ENCODE peak calls at places on chromosome 11, in eight cellular contexts. One of them, this sample, is unnamed.

GRCh38 chr11:122150484-122151124 is 34.6 kb upstream of the BLID start:
- DNase-seq in GM12864: no peak
- DNase-seq in prostate gland: no peak
- DNase-seq in endothelial cell: no peak
- DNase-seq in cardiac muscle cell: no peak
- DNase-seq in lower leg skin: no peak
- DNase-seq in transverse colon: no peak
- DNase-seq in PC-9: peak; percentile 74
- DNase-seq in this sample: no peak

GRCh38 chr11:58968251-58968711 is 29.0 kb downstream of the GLYATL1 start:
- DNase-seq in GM12864: no peak
- DNase-seq in prostate gland: peak; percentile 36
- DNase-seq in endothelial cell: peak; percentile 12
- DNase-seq in cardiac muscle cell: no peak
- DNase-seq in lower leg skin: no peak
- DNase-seq in transverse colon: no peak
- DNase-seq in PC-9: no peak
- DNase-seq in this sample: peak; percentile 33

GRCh38 chr11:85965202-85965601 is 103.7 kb downstream of the PICALM start:
- DNase-seq in GM12864: no peak
- DNase-seq in prostate gland: no peak
- DNase-seq in endothelial cell: no peak
- DNase-seq in cardiac muscle cell: no peak
- DNase-seq in lower leg skin: no peak
- DNase-seq in transverse colon: no peak
- DNase-seq in PC-9: no peak
- DNase-seq in this sample: no peak

GRCh38 chr11:113488931-113489351 is 13.7 kb upstream of the DRD2 start:
- DNase-seq in GM12864: no peak
- DNase-seq in prostate gland: no peak
- DNase-seq in endothelial cell: no peak
- DNase-seq in cardiac muscle cell: no peak
- DNase-seq in lower leg skin: no peak
- DNase-seq in transverse colon: no peak
- DNase-seq in PC-9: no peak
- DNase-seq in this sample: no peak

GRCh38 chr11:1442163-1442562 is 44.4 kb downstream of the MOB2 start:
- DNase-seq in GM12864: no peak
- DNase-seq in prostate gland: no peak
- DNase-seq in endothelial cell: peak; percentile 31
- DNase-seq in cardiac muscle cell: peak; percentile 25
- DNase-seq in lower leg skin: no peak
- DNase-seq in transverse colon: no peak
- DNase-seq in PC-9: no peak
- DNase-seq in this sample: peak; percentile 34

GRCh38 chr11:68835749-68836148 is 6.0 kb downstream of the CPT1A start:
- DNase-seq in GM12864: no peak
- DNase-seq in prostate gland: no peak
- DNase-seq in endothelial cell: no peak
- DNase-seq in cardiac muscle cell: no peak
- DNase-seq in lower leg skin: no peak
- DNase-seq in transverse colon: no peak
- DNase-seq in PC-9: no peak
- DNase-seq in this sample: no peak

GRCh38 chr11:1177020-1177770 is 19.4 kb downstream of the MUC5AC start:
- DNase-seq in GM12864: no peak
- DNase-seq in prostate gland: no peak
- DNase-seq in endothelial cell: no peak
- DNase-seq in cardiac muscle cell: no peak
- DNase-seq in lower leg skin: no peak
- DNase-seq in transverse colon: no peak
- DNase-seq in PC-9: no peak
- DNase-seq in this sample: no peak

GRCh38 chr11:2869561-2870427 is 15.8 kb downstream of the CDKN1C start:
- DNase-seq in GM12864: no peak
- DNase-seq in prostate gland: no peak
- DNase-seq in endothelial cell: no peak
- DNase-seq in cardiac muscle cell: no peak
- DNase-seq in lower leg skin: no peak
- DNase-seq in transverse colon: no peak
- DNase-seq in PC-9: no peak
- DNase-seq in this sample: no peak

GRCh38 chr11:11965192-11965591 is 43.2 kb downstream of the DKK3 start:
- DNase-seq in GM12864: no peak
- DNase-seq in prostate gland: peak; percentile 3
- DNase-seq in endothelial cell: no peak
- DNase-seq in cardiac muscle cell: no peak
- DNase-seq in lower leg skin: no peak
- DNase-seq in transverse colon: no peak
- DNase-seq in PC-9: no peak
- DNase-seq in this sample: no peak

DNA sequence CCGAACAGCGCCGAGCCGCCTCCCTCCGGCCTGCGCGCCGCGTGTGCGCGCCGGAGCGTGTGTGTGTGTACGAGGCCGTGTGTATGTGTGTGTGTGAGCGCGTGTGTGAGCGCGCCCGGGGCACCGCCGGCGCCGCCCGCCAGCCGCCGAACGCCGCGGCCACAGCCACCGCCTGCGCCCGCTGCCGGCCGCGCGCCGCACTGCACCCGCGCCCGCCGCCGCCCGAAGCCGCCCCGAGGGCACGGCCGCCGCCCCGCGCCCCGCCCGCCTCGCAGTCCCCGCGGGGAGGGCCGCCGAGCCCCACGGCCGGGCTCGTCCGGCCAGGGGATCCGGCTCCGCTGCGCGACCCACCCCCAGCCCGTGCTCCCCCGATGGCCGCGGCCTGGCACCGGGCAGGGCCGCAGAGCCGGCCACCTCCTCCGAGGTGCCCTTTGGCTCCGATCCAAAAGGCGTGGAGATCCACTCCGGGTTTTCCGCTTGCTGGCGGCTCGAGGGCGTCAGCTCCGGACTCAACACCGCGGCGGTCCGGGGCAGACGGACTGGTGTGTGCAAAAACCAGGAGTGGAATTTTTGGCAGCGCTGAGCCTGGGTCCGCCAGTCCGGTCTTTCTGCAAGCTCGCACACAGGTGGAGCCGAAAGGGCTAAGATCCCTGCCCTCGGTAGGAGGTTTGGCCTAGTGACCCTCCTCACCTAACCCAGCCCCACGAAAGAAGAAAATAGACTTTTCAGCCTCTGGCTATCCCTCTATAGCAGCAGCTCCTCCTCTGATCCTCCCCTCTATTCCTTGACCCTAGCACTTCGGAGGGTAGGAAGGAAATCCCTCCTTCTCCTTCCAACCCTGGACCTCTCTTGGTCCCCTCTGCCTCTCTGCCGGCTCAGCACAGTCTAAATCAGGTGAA is at the start of gene SYT7:
- DNase-seq in GM12864: peak; percentile 88
- DNase-seq in prostate gland: peak; percentile 94
- DNase-seq in endothelial cell: peak; percentile 100
- DNase-seq in cardiac muscle cell: peak; percentile 99
- DNase-seq in lower leg skin: peak; percentile 99
- DNase-seq in transverse colon: peak; percentile 97
- DNase-seq in PC-9: peak; percentile 90
- DNase-seq in this sample: peak; percentile 98
- TF ChIP-seq CTCF in GM12864: peak; percentile 21
- TF ChIP-seq CTCF in prostate gland: peak; percentile 48
- TF ChIP-seq CTCF in endothelial cell: peak; percentile 6
- TF ChIP-seq CTCF in cardiac muscle cell: peak; percentile 5
- TF ChIP-seq CTCF in lower leg skin: peak; percentile 23
- TF ChIP-seq CTCF in transverse colon: no peak
- TF ChIP-seq CTCF in PC-9: peak; percentile 28
- TF ChIP-seq CTCF in this sample: no peak

DNA sequence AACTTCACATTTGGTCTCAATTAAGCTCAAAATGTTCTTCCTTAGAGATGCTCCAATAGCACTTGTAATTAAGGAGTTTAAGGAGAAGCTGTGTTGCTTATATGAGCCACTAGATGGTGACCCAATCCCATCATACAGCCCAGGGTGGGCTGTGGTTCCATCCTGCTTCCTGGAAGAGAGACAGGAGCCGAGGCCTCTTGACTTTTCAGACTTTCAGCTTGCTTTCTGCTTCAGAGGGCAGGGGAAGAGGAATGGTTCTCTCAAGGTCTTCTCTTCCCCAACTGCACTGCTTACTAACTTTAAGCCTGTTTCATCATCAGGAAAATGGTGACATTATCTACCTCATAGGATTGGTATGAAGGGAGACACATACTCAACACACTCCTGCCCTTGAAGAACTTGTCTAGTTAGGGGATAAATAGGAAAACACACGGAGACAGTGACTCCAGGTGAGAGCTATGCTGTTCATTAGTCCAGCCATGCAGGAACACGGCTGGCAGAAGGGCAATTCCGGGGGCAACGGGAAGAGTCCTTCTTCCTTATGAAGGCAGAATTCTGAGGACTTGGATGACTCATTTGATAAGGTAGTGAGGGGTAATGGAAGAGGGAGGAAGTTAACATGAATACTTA is 20.1 kb downstream of the TMEM218 start:
- DNase-seq in GM12864: no peak
- DNase-seq in prostate gland: no peak
- DNase-seq in endothelial cell: peak; percentile 49
- DNase-seq in cardiac muscle cell: peak; percentile 89
- DNase-seq in lower leg skin: peak; percentile 50
- DNase-seq in transverse colon: no peak
- DNase-seq in PC-9: peak; percentile 95
- DNase-seq in this sample: no peak
- TF ChIP-seq CTCF in GM12864: peak; percentile 50
- TF ChIP-seq CTCF in prostate gland: peak; percentile 56
- TF ChIP-seq CTCF in endothelial cell: peak; percentile 76
- TF ChIP-seq CTCF in cardiac muscle cell: peak; percentile 75
- TF ChIP-seq CTCF in lower leg skin: no peak
- TF ChIP-seq CTCF in transverse colon: peak; percentile 41
- TF ChIP-seq CTCF in PC-9: peak; percentile 72
- TF ChIP-seq CTCF in this sample: no peak

GRCh38 chr11:31361743-31362142 is 7.8 kb downstream of the DCDC1 start:
- DNase-seq in GM12864: no peak
- DNase-seq in prostate gland: no peak
- DNase-seq in endothelial cell: no peak
- DNase-seq in cardiac muscle cell: no peak
- DNase-seq in lower leg skin: no peak
- DNase-seq in transverse colon: no peak
- DNase-seq in PC-9: no peak
- DNase-seq in this sample: no peak

GRCh38 chr11:31369348-31370329 is at the start of the genes DCDC1 and DNAJC24:
- DNase-seq in GM12864: peak; percentile 87
- DNase-seq in prostate gland: peak; percentile 87
- DNase-seq in endothelial cell: peak; percentile 83
- DNase-seq in cardiac muscle cell: peak; percentile 95
- DNase-seq in lower leg skin: peak; percentile 97
- DNase-seq in transverse colon: peak; percentile 93
- DNase-seq in PC-9: peak; percentile 90
- DNase-seq in this sample: peak; percentile 88

GRCh38 chr11:31366795-31367194 is 2.7 kb downstream of the DCDC1 start:
- DNase-seq in GM12864: no peak
- DNase-seq in prostate gland: no peak
- DNase-seq in endothelial cell: no peak
- DNase-seq in cardiac muscle cell: no peak
- DNase-seq in lower leg skin: no peak
- DNase-seq in transverse colon: no peak
- DNase-seq in PC-9: no peak
- DNase-seq in this sample: no peak
- TF ChIP-seq CTCF in GM12864: no peak
- TF ChIP-seq CTCF in prostate gland: no peak
- TF ChIP-seq CTCF in endothelial cell: no peak
- TF ChIP-seq CTCF in cardiac muscle cell: no peak
- TF ChIP-seq CTCF in lower leg skin: no peak
- TF ChIP-seq CTCF in transverse colon: no peak
- TF ChIP-seq CTCF in PC-9: no peak
- TF ChIP-seq CTCF in this sample: no peak

GRCh38 chr11:95853138-95853537 is 62.8 kb downstream of the CEP57 start:
- DNase-seq in GM12864: no peak
- DNase-seq in prostate gland: no peak
- DNase-seq in endothelial cell: no peak
- DNase-seq in cardiac muscle cell: no peak
- DNase-seq in lower leg skin: no peak
- DNase-seq in transverse colon: no peak
- DNase-seq in PC-9: no peak
- DNase-seq in this sample: no peak

GRCh38 chr11:95853862-95854261 is 63.6 kb downstream of the CEP57 start:
- DNase-seq in GM12864: no peak
- DNase-seq in prostate gland: no peak
- DNase-seq in endothelial cell: no peak
- DNase-seq in cardiac muscle cell: no peak
- DNase-seq in lower leg skin: no peak
- DNase-seq in transverse colon: no peak
- DNase-seq in PC-9: no peak
- DNase-seq in this sample: no peak

GRCh38 chr11:95845168-95845567 is 54.9 kb downstream of the CEP57 start:
- DNase-seq in GM12864: no peak
- DNase-seq in prostate gland: no peak
- DNase-seq in endothelial cell: no peak
- DNase-seq in cardiac muscle cell: no peak
- DNase-seq in lower leg skin: no peak
- DNase-seq in transverse colon: no peak
- DNase-seq in PC-9: no peak
- DNase-seq in this sample: no peak

GRCh38 chr11:95850137-95850536 is 59.8 kb downstream of the CEP57 start:
- DNase-seq in GM12864: no peak
- DNase-seq in prostate gland: no peak
- DNase-seq in endothelial cell: no peak
- DNase-seq in cardiac muscle cell: no peak
- DNase-seq in lower leg skin: no peak
- DNase-seq in transverse colon: no peak
- DNase-seq in PC-9: no peak
- DNase-seq in this sample: no peak

GRCh38 chr11:95849087-95849825 is 59.0 kb downstream of the CEP57 start:
- DNase-seq in GM12864: no peak
- DNase-seq in prostate gland: peak; percentile 49
- DNase-seq in endothelial cell: peak; percentile 53
- DNase-seq in cardiac muscle cell: peak; percentile 82
- DNase-seq in lower leg skin: peak; percentile 84
- DNase-seq in transverse colon: peak; percentile 44
- DNase-seq in PC-9: peak; percentile 56
- DNase-seq in this sample: peak; percentile 38
- TF ChIP-seq CTCF in GM12864: peak; percentile 38
- TF ChIP-seq CTCF in prostate gland: peak; percentile 59
- TF ChIP-seq CTCF in endothelial cell: no peak
- TF ChIP-seq CTCF in cardiac muscle cell: peak; percentile 52
- TF ChIP-seq CTCF in lower leg skin: peak; percentile 32
- TF ChIP-seq CTCF in transverse colon: peak; percentile 26
- TF ChIP-seq CTCF in PC-9: peak; percentile 64
- TF ChIP-seq CTCF in this sample: no peak